ENCODE peak calls at places on chromosomes 7 and 10, in seven cellular contexts. D is cardiac fibroblast, C is adipocyte, B is prostate gland, Q is neural progenitor cell, W is H1, K is choroid plexus epithelial cell. T is an unnamed sample.

GRCh38 chr10:77823811-77824542 is 102.6 kb downstream of the DLG5 start:
- DNase-seq in D (no peak), C (no peak), B (no peak), Q (no peak), W (no peak), K (no peak), T (no peak)

GRCh38 chr7:36048902-36049240 is 104.2 kb upstream of the EEPD1 start:
- DNase-seq in D (peak), C (no peak), B (no peak), Q (no peak), W (no peak), K (peak), T (no peak)

GRCh38 chr10:33183658-33184057 is 150.8 kb downstream of the NRP1 start:
- DNase-seq in D (peak), C (no peak), B (no peak), Q (no peak), W (no peak), K (no peak), T (no peak)

GRCh38 chr7:157429001-157429679 is 92.3 kb downstream of the DNAJB6 start:
- DNase-seq in D (no peak), C (no peak), B (no peak), Q (no peak), W (no peak), K (no peak), T (no peak)

GRCh38 chr7:97011104-97011503 is 5.8 kb downstream of the DLX6 start:
- DNase-seq in D (no peak), C (no peak), B (no peak), Q (no peak), W (no peak), K (no peak), T (no peak)

GRCh38 chr7:100914879-100915442 is 19.3 kb upstream of the ACHE start:
- DNase-seq in D (peak), C (no peak), B (no peak), Q (no peak), W (no peak), K (no peak), T (no peak)

GRCh38 chr10:63414481-63415260 is 51.1 kb downstream of the JMJD1C start:
- DNase-seq in D (no peak), C (peak), B (no peak), Q (no peak), W (no peak), K (peak), T (no peak)

GRCh38 chr7:144384555-144385245 is 18.8 kb downstream of the NOBOX start:
- DNase-seq in D (peak), C (peak), B (no peak), Q (no peak), W (peak), K (peak), T (peak)

GRCh38 chr7:140485463-140486265 is 6.4 kb upstream of the MKRN1 start:
- DNase-seq in D (no peak), C (no peak), B (peak), Q (no peak), W (no peak), K (no peak), T (peak)

GRCh38 chr7:73742338-73742752 is 3.7 kb upstream of the ABHD11 start:
- DNase-seq in D (no peak), C (no peak), B (no peak), Q (peak), W (no peak), K (no peak), T (peak)

GRCh38 chr7:54858008-54858692 is 99.1 kb upstream of the SEC61G start:
- DNase-seq in D (no peak), C (no peak), B (peak), Q (peak), W (no peak), K (no peak), T (peak)

GRCh38 chr7:142470336-142470830 is 212.5 kb upstream of the PRSS58 start:
- DNase-seq in D (no peak), C (no peak), B (no peak), Q (no peak), W (no peak), K (no peak), T (no peak)

GRCh38 chr7:57529931-57530330 is 80.0 kb downstream of the ZNF716 start:
- DNase-seq in D (no peak), C (no peak), B (no peak), Q (no peak), W (no peak), K (no peak), T (no peak)

GRCh38 chr10:47028466-47028865 is 117.2 kb downstream of the PTPN20 start:
- DNase-seq in D (no peak), C (no peak), B (no peak), Q (no peak), W (no peak), K (no peak), T (peak)

GRCh38 chr7:94223375-94224084 is 171.2 kb upstream of the COL1A2 start:
- DNase-seq in D (peak), C (peak), B (no peak), Q (peak), W (peak), K (peak), T (peak)

GRCh38 chr7:155213955-155214327 is 83.7 kb upstream of the INSIG1 start:
- DNase-seq in D (no peak), C (no peak), B (no peak), Q (no peak), W (no peak), K (no peak), T (no peak)

GRCh38 chr7:101234636-101235035 is 3.0 kb downstream of the CLDN15 start:
- DNase-seq in D (no peak), C (no peak), B (no peak), Q (no peak), W (no peak), K (no peak), T (no peak)

GRCh38 chr10:3907514-3907913 is 122.5 kb upstream of the KLF6 start:
- DNase-seq in D (peak), C (no peak), B (no peak), Q (no peak), W (no peak), K (peak), T (no peak)

GRCh38 chr10:79054203-79055099 is 14.3 kb upstream of the ZMIZ1 start:
- DNase-seq in D (no peak), C (no peak), B (peak), Q (no peak), W (no peak), K (no peak), T (peak)

GRCh38 chr7:94913391-94913790 is 6.0 kb downstream of the PPP1R9A start:
- DNase-seq in D (no peak), C (no peak), B (no peak), Q (peak), W (no peak), K (no peak), T (no peak)

GRCh38 chr7:159084069-159084801 is 60.4 kb downstream of the VIPR2 start:
- DNase-seq in D (no peak), C (no peak), B (no peak), Q (no peak), W (no peak), K (no peak), T (peak)

GRCh38 chr10:122128357-122128756 is 139.4 kb downstream of the TACC2 start:
- DNase-seq in D (peak), C (peak), B (no peak), Q (no peak), W (no peak), K (no peak), T (no peak)

GRCh38 chr7:49099587-49100326 is 175.4 kb downstream of the CDC14C start:
- DNase-seq in D (no peak), C (no peak), B (no peak), Q (no peak), W (no peak), K (no peak), T (peak)

GRCh38 chr10:12902135-12902572 is 99.4 kb downstream of the CCDC3 start:
- DNase-seq in D (peak), C (peak), B (peak), Q (peak), W (peak), K (peak), T (peak)

GRCh38 chr10:20596911-20597310 is 300.2 kb downstream of the NEBL start:
- DNase-seq in D (peak), C (no peak), B (no peak), Q (peak), W (no peak), K (peak), T (no peak)

GRCh38 chr10:128902031-128902710 is 564.9 kb upstream of the MGMT start:
- DNase-seq in D (no peak), C (no peak), B (no peak), Q (no peak), W (no peak), K (no peak), T (no peak)

GRCh38 chr10:31708513-31708912 is 220.1 kb downstream of the ARHGAP12 start:
- DNase-seq in D (peak), C (no peak), B (no peak), Q (peak), W (no peak), K (peak), T (no peak)

GRCh38 chr10:8527773-8528172 is 473.3 kb downstream of the GATA3 start:
- DNase-seq in D (no peak), C (no peak), B (no peak), Q (no peak), W (no peak), K (no peak), T (no peak)

GRCh38 chr7:2191026-2191425 is 41.7 kb downstream of the MAD1L1 start:
- DNase-seq in D (no peak), C (no peak), B (no peak), Q (no peak), W (no peak), K (no peak), T (no peak)

GRCh38 chr7:92798517-92799249 is 37.7 kb downstream of the CDK6 start:
- DNase-seq in D (no peak), C (peak), B (no peak), Q (no peak), W (no peak), K (no peak), T (no peak)

GRCh38 chr10:114042895-114043531 is 653 bp upstream of the ADRB1 start:
- DNase-seq in D (peak), C (peak), B (peak), Q (peak), W (no peak), K (peak), T (peak)

GRCh38 chr10:114541081-114541833 is 116.8 kb downstream of the ABLIM1 start:
- DNase-seq in D (peak), C (peak), B (no peak), Q (no peak), W (no peak), K (peak), T (no peak)

GRCh38 chr7:31986878-31987518 is 83.2 kb downstream of the PDE1C start:
- DNase-seq in D (peak), C (peak), B (no peak), Q (no peak), W (no peak), K (peak), T (no peak)

GRCh38 chr7:5429857-5430611 is 6.4 kb upstream of the TNRC18 start:
- DNase-seq in D (peak), C (peak), B (peak), Q (peak), W (no peak), K (peak), T (peak)

GRCh38 chr10:119007211-119007574 is 22.3 kb upstream of the NANOS1 start:
- DNase-seq in D (no peak), C (no peak), B (no peak), Q (no peak), W (no peak), K (no peak), T (no peak)

GRCh38 chr7:150742286-150742968 is 5.2 kb downstream of the GIMAP5 start:
- DNase-seq in D (no peak), C (no peak), B (no peak), Q (no peak), W (no peak), K (no peak), T (no peak)
- H3K4me3 ChIP-seq in D (no peak), C (no peak), B (no peak), Q (no peak), W (no peak), K (no peak), T (no peak)

GRCh38 chr7:107479303-107479702 is 9.4 kb downstream of the GPR22 start:
- DNase-seq in D (no peak), C (no peak), B (no peak), Q (no peak), W (no peak), K (no peak), T (no peak)
- H3K4me3 ChIP-seq in D (no peak), C (no peak), B (no peak), Q (no peak), W (no peak), K (no peak), T (no peak)

GRCh38 chr7:16399916-16400895 is 21.1 kb downstream of the CRPPA start:
- DNase-seq in D (no peak), C (no peak), B (no peak), Q (no peak), W (no peak), K (no peak), T (no peak)
- H3K4me3 ChIP-seq in D (no peak), C (no peak), B (no peak), Q (no peak), W (no peak), K (no peak), T (peak)

GRCh38 chr10:17001961-17002749 is 127.5 kb downstream of the CUBN start:
- DNase-seq in D (peak), C (peak), B (peak), Q (no peak), W (no peak), K (peak), T (peak)
- H3K4me3 ChIP-seq in D (no peak), C (peak), B (no peak), Q (no peak), W (no peak), K (no peak), T (no peak)

DNA sequence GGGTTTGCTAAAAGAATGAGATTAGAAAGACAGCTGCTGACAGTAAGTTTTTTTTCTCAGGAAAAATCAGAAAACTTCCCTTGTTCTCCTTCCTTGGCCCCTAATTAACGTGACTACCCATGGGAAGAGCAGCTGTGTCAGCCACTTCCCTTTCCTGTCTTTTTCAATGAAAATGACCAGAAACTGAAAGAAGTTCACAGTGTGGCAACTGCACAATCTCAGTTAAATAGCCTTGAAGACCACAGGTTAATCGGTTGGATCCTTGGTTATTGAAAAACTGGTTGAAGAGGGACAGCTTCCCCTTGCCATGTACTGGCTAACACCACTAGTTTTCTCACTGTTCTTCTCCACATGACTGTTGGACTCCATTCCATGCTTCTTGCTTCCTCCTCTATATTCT is 148.8 kb upstream of the AGR3 start:
- DNase-seq in D (no peak), C (no peak), B (no peak), Q (no peak), W (no peak), K (no peak), T (no peak)
- H3K4me3 ChIP-seq in D (no peak), C (no peak), B (no peak), Q (no peak), W (no peak), K (no peak), T (no peak)

GRCh38 chr10:99236627-99237309 is 1.1 kb upstream of the HPSE2 start:
- DNase-seq in D (no peak), C (no peak), B (no peak), Q (peak), W (no peak), K (no peak), T (peak)

GRCh38 chr10:99234739-99235468 is 748 bp downstream of the HPSE2 start:
- DNase-seq in D (peak), C (peak), B (no peak), Q (peak), W (no peak), K (peak), T (peak)

GRCh38 chr10:99235872-99236626 is 397 bp upstream of the HPSE2 start:
- DNase-seq in D (no peak), C (no peak), B (no peak), Q (peak), W (no peak), K (no peak), T (peak)

GRCh38 chr10:99234067-99234738 is 1.4 kb downstream of the HPSE2 start:
- DNase-seq in D (peak), C (peak), B (peak), Q (peak), W (no peak), K (peak), T (peak)

GRCh38 chr10:99235469-99235871 is at the start of gene HPSE2:
- DNase-seq in D (no peak), C (no peak), B (no peak), Q (peak), W (no peak), K (no peak), T (peak)
- H3K4me3 ChIP-seq in D (no peak), C (peak), B (peak), Q (peak), W (peak), K (no peak), T (peak)

GRCh38 chr7:71842376-71842775 is 569.8 kb downstream of the CALN1 start:
- DNase-seq in D (no peak), C (no peak), B (no peak), Q (no peak), W (no peak), K (no peak), T (no peak)
- H3K4me3 ChIP-seq in D (no peak), C (no peak), B (no peak), Q (no peak), W (no peak), K (no peak), T (no peak)